ENCODE peak calls at places on chromosomes 5 and 9, in ten cellular contexts. One of them, this sample, is unnamed.

GRCh38 chr5:172906888-172907287 is 52.3 kb upstream of the RPL26L1 start:
- DNase-seq in progenitor cell of endocrine pancreas: no peak
- DNase-seq in left ventricle myocardium inferior: no peak
- DNase-seq in GM13977: no peak
- DNase-seq in brain microvascular endothelial cell: no peak
- DNase-seq in mucosa of descending colon: no peak
- DNase-seq in BE2C: no peak
- DNase-seq in cardiac muscle cell: peak; percentile 17
- DNase-seq in OCI-LY7: no peak
- DNase-seq in AG04450: no peak
- DNase-seq in this sample: no peak

GRCh38 chr5:66356011-66356565 is 212.0 kb downstream of the SREK1 start:
- DNase-seq in progenitor cell of endocrine pancreas: no peak
- DNase-seq in left ventricle myocardium inferior: no peak
- DNase-seq in GM13977: no peak
- DNase-seq in brain microvascular endothelial cell: no peak
- DNase-seq in mucosa of descending colon: no peak
- DNase-seq in BE2C: no peak
- DNase-seq in cardiac muscle cell: no peak
- DNase-seq in OCI-LY7: no peak
- DNase-seq in AG04450: no peak
- DNase-seq in this sample: no peak

GRCh38 chr5:138752951-138753793 is at the start of gene CTNNA1:
- DNase-seq in progenitor cell of endocrine pancreas: peak; percentile 75
- DNase-seq in left ventricle myocardium inferior: peak; percentile 85
- DNase-seq in GM13977: peak; percentile 94
- DNase-seq in brain microvascular endothelial cell: peak; percentile 35
- DNase-seq in mucosa of descending colon: peak; percentile 89
- DNase-seq in BE2C: peak; percentile 75
- DNase-seq in cardiac muscle cell: peak; percentile 81
- DNase-seq in OCI-LY7: peak; percentile 70
- DNase-seq in AG04450: no peak
- DNase-seq in this sample: peak; percentile 90

GRCh38 chr5:169004551-169004950 is 296.4 kb downstream of the SLIT3 start:
- DNase-seq in progenitor cell of endocrine pancreas: no peak
- DNase-seq in left ventricle myocardium inferior: no peak
- DNase-seq in GM13977: no peak
- DNase-seq in brain microvascular endothelial cell: no peak
- DNase-seq in mucosa of descending colon: no peak
- DNase-seq in BE2C: peak; percentile 32
- DNase-seq in cardiac muscle cell: no peak
- DNase-seq in OCI-LY7: no peak
- DNase-seq in AG04450: no peak
- DNase-seq in this sample: no peak

GRCh38 chr5:58773744-58774441 is 191.0 kb downstream of the RAB3C start:
- DNase-seq in progenitor cell of endocrine pancreas: no peak
- DNase-seq in left ventricle myocardium inferior: peak; percentile 41
- DNase-seq in GM13977: no peak
- DNase-seq in brain microvascular endothelial cell: no peak
- DNase-seq in mucosa of descending colon: no peak
- DNase-seq in BE2C: peak; percentile 68
- DNase-seq in cardiac muscle cell: no peak
- DNase-seq in OCI-LY7: no peak
- DNase-seq in AG04450: no peak
- DNase-seq in this sample: no peak

GRCh38 chr5:61919920-61920319 is 386.1 kb upstream of the KIF2A start:
- DNase-seq in progenitor cell of endocrine pancreas: no peak
- DNase-seq in left ventricle myocardium inferior: no peak
- DNase-seq in GM13977: no peak
- DNase-seq in brain microvascular endothelial cell: no peak
- DNase-seq in mucosa of descending colon: no peak
- DNase-seq in BE2C: no peak
- DNase-seq in cardiac muscle cell: no peak
- DNase-seq in OCI-LY7: no peak
- DNase-seq in AG04450: no peak
- DNase-seq in this sample: no peak

GRCh38 chr9:127347831-127348699 is 48.9 kb upstream of the SLC2A8 start:
- DNase-seq in progenitor cell of endocrine pancreas: no peak
- DNase-seq in left ventricle myocardium inferior: no peak
- DNase-seq in GM13977: peak; percentile 20
- DNase-seq in brain microvascular endothelial cell: peak; percentile 55
- DNase-seq in mucosa of descending colon: no peak
- DNase-seq in BE2C: peak; percentile 43
- DNase-seq in cardiac muscle cell: no peak
- DNase-seq in OCI-LY7: peak; percentile 28
- DNase-seq in AG04450: no peak
- DNase-seq in this sample: no peak

GRCh38 chr5:76363385-76364261 is 39.5 kb upstream of the IQGAP2 start:
- DNase-seq in progenitor cell of endocrine pancreas: no peak
- DNase-seq in left ventricle myocardium inferior: no peak
- DNase-seq in GM13977: no peak
- DNase-seq in brain microvascular endothelial cell: no peak
- DNase-seq in mucosa of descending colon: peak; percentile 73
- DNase-seq in BE2C: peak; percentile 38
- DNase-seq in cardiac muscle cell: peak; percentile 60
- DNase-seq in OCI-LY7: peak; percentile 50
- DNase-seq in AG04450: no peak
- DNase-seq in this sample: no peak

GRCh38 chr5:38648703-38649291 is 92.4 kb upstream of the LIFR start:
- DNase-seq in progenitor cell of endocrine pancreas: no peak
- DNase-seq in left ventricle myocardium inferior: no peak
- DNase-seq in GM13977: no peak
- DNase-seq in brain microvascular endothelial cell: no peak
- DNase-seq in mucosa of descending colon: no peak
- DNase-seq in BE2C: no peak
- DNase-seq in cardiac muscle cell: no peak
- DNase-seq in OCI-LY7: no peak
- DNase-seq in AG04450: no peak
- DNase-seq in this sample: no peak

GRCh38 chr5:142871880-142872200 is 101.7 kb downstream of the ARHGAP26 start:
- DNase-seq in progenitor cell of endocrine pancreas: no peak
- DNase-seq in left ventricle myocardium inferior: peak; percentile 42
- DNase-seq in GM13977: no peak
- DNase-seq in brain microvascular endothelial cell: peak; percentile 33
- DNase-seq in mucosa of descending colon: no peak
- DNase-seq in BE2C: peak; percentile 70
- DNase-seq in cardiac muscle cell: no peak
- DNase-seq in OCI-LY7: no peak
- DNase-seq in AG04450: no peak
- DNase-seq in this sample: no peak

GRCh38 chr9:78533500-78533899 is 236.6 kb downstream of the PSAT1 start:
- DNase-seq in progenitor cell of endocrine pancreas: no peak
- DNase-seq in left ventricle myocardium inferior: no peak
- DNase-seq in GM13977: no peak
- DNase-seq in brain microvascular endothelial cell: no peak
- DNase-seq in mucosa of descending colon: no peak
- DNase-seq in BE2C: no peak
- DNase-seq in cardiac muscle cell: no peak
- DNase-seq in OCI-LY7: no peak
- DNase-seq in AG04450: no peak
- DNase-seq in this sample: no peak

GRCh38 chr9:131279196-131279926 is 3.1 kb upstream of the FAM78A start:
- DNase-seq in progenitor cell of endocrine pancreas: no peak
- DNase-seq in left ventricle myocardium inferior: peak; percentile 61
- DNase-seq in GM13977: no peak
- DNase-seq in brain microvascular endothelial cell: no peak
- DNase-seq in mucosa of descending colon: peak; percentile 47
- DNase-seq in BE2C: no peak
- DNase-seq in cardiac muscle cell: peak; percentile 51
- DNase-seq in OCI-LY7: no peak
- DNase-seq in AG04450: no peak
- DNase-seq in this sample: no peak

GRCh38 chr5:123089971-123090640 is 1.1 kb downstream of the PRDM6 start:
- DNase-seq in progenitor cell of endocrine pancreas: no peak
- DNase-seq in left ventricle myocardium inferior: peak; percentile 20
- DNase-seq in GM13977: peak; percentile 61
- DNase-seq in brain microvascular endothelial cell: no peak
- DNase-seq in mucosa of descending colon: no peak
- DNase-seq in BE2C: peak; percentile 11
- DNase-seq in cardiac muscle cell: peak; percentile 64
- DNase-seq in OCI-LY7: no peak
- DNase-seq in AG04450: no peak
- DNase-seq in this sample: no peak

DNA sequence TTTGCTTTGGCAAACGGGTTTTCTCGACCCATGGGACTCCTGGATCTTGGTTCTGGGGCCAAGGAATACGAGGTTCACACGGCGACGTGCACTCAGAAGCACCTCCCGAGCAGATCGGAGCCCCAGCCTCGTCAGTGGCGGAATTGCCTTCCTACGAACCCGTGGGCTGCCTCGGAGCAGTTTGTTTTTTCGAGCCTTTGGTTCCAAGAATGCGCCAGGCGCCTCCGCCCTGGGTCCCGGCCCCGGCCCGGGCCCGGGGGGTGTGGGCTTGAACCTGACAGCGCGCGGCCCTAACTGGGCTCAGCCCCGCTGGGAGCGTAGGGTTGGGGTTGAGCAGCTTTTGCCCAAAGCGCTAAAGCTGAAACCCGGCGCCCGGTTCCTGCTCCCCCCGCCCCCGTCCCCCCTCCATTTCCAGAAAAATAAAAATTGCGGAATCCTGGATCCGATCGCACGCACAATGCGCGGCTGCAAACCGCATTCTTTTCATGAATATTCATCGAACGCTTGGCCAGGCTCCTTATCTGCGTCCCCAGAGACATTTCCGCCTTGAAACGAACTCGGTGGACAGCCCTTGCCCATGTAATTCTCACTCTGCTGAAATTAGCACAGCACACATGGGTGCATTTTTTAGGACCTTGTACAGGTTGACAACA is 1.0 kb downstream of the BASP1 start:
- DNase-seq in progenitor cell of endocrine pancreas: peak; percentile 15
- DNase-seq in left ventricle myocardium inferior: peak; percentile 23
- DNase-seq in GM13977: peak; percentile 40
- DNase-seq in brain microvascular endothelial cell: peak; percentile 76
- DNase-seq in mucosa of descending colon: peak; percentile 52
- DNase-seq in BE2C: peak; percentile 52
- DNase-seq in cardiac muscle cell: peak; percentile 67
- DNase-seq in OCI-LY7: peak; percentile 58
- DNase-seq in AG04450: no peak
- DNase-seq in this sample: no peak
- TF ChIP-seq CTCF in progenitor cell of endocrine pancreas: no peak
- TF ChIP-seq CTCF in left ventricle myocardium inferior: no peak
- TF ChIP-seq CTCF in GM13977: no peak
- TF ChIP-seq CTCF in brain microvascular endothelial cell: no peak
- TF ChIP-seq CTCF in mucosa of descending colon: no peak
- TF ChIP-seq CTCF in BE2C: no peak
- TF ChIP-seq CTCF in cardiac muscle cell: no peak
- TF ChIP-seq CTCF in OCI-LY7: no peak
- TF ChIP-seq CTCF in AG04450: no peak
- TF ChIP-seq CTCF in this sample: no peak

DNA sequence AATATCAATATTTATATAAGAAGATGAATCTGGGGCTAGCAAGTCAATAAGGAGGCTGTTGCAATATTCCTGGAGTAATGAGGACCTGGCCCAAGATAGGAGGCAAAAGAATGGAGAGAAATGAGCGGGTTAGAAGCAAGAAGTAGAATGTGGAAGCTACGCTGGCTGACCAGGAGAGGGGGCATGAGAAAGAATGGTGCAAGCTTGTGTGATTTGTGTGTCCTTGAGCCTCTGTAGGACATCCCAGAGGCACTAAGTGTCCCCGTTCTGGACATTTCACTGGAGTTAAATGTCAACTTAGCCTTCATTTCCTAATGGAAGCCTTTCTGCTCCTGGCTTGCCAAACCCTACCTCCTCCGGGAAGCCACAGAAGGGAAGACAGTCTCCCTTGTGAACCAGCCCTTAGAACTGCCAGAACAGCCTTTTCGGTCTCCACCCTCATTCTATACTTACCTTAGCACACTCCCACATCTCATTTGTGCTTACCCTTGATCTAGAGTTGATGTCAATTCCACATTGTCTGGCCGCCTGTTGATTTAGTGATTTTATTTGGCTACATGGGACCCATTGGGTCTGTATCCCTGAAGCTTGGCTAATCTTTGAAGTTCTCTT is 6.7 kb upstream of the PDE6A start:
- DNase-seq in progenitor cell of endocrine pancreas: no peak
- DNase-seq in left ventricle myocardium inferior: no peak
- DNase-seq in GM13977: no peak
- DNase-seq in brain microvascular endothelial cell: no peak
- DNase-seq in mucosa of descending colon: no peak
- DNase-seq in BE2C: no peak
- DNase-seq in cardiac muscle cell: no peak
- DNase-seq in OCI-LY7: no peak
- DNase-seq in AG04450: no peak
- DNase-seq in this sample: no peak
- TF ChIP-seq CTCF in progenitor cell of endocrine pancreas: peak; percentile 16
- TF ChIP-seq CTCF in left ventricle myocardium inferior: no peak
- TF ChIP-seq CTCF in GM13977: no peak
- TF ChIP-seq CTCF in brain microvascular endothelial cell: peak; percentile 36
- TF ChIP-seq CTCF in mucosa of descending colon: no peak
- TF ChIP-seq CTCF in BE2C: peak; percentile 18
- TF ChIP-seq CTCF in cardiac muscle cell: no peak
- TF ChIP-seq CTCF in OCI-LY7: peak; percentile 30
- TF ChIP-seq CTCF in AG04450: no peak
- TF ChIP-seq CTCF in this sample: no peak

GRCh38 chr9:97484134-97484533 is 17.3 kb upstream of the TMOD1 start:
- DNase-seq in progenitor cell of endocrine pancreas: no peak
- DNase-seq in left ventricle myocardium inferior: no peak
- DNase-seq in GM13977: no peak
- DNase-seq in brain microvascular endothelial cell: no peak
- DNase-seq in mucosa of descending colon: no peak
- DNase-seq in BE2C: no peak
- DNase-seq in cardiac muscle cell: no peak
- DNase-seq in OCI-LY7: no peak
- DNase-seq in AG04450: no peak
- DNase-seq in this sample: no peak

GRCh38 chr9:97487880-97488279 is 13.6 kb upstream of the TMOD1 start:
- DNase-seq in progenitor cell of endocrine pancreas: no peak
- DNase-seq in left ventricle myocardium inferior: no peak
- DNase-seq in GM13977: no peak
- DNase-seq in brain microvascular endothelial cell: no peak
- DNase-seq in mucosa of descending colon: no peak
- DNase-seq in BE2C: no peak
- DNase-seq in cardiac muscle cell: no peak
- DNase-seq in OCI-LY7: no peak
- DNase-seq in AG04450: no peak
- DNase-seq in this sample: no peak

GRCh38 chr9:97491216-97491999 is 10.1 kb upstream of the TMOD1 start:
- DNase-seq in progenitor cell of endocrine pancreas: no peak
- DNase-seq in left ventricle myocardium inferior: no peak
- DNase-seq in GM13977: no peak
- DNase-seq in brain microvascular endothelial cell: no peak
- DNase-seq in mucosa of descending colon: no peak
- DNase-seq in BE2C: no peak
- DNase-seq in cardiac muscle cell: no peak
- DNase-seq in OCI-LY7: no peak
- DNase-seq in AG04450: no peak
- DNase-seq in this sample: no peak

GRCh38 chr9:97487107-97487506 is 14.4 kb upstream of the TMOD1 start:
- DNase-seq in progenitor cell of endocrine pancreas: no peak
- DNase-seq in left ventricle myocardium inferior: no peak
- DNase-seq in GM13977: no peak
- DNase-seq in brain microvascular endothelial cell: no peak
- DNase-seq in mucosa of descending colon: no peak
- DNase-seq in BE2C: no peak
- DNase-seq in cardiac muscle cell: no peak
- DNase-seq in OCI-LY7: no peak
- DNase-seq in AG04450: no peak
- DNase-seq in this sample: no peak
- TF ChIP-seq CTCF in progenitor cell of endocrine pancreas: peak; percentile 41
- TF ChIP-seq CTCF in left ventricle myocardium inferior: peak; percentile 48
- TF ChIP-seq CTCF in GM13977: peak; percentile 12
- TF ChIP-seq CTCF in brain microvascular endothelial cell: peak; percentile 67
- TF ChIP-seq CTCF in mucosa of descending colon: no peak
- TF ChIP-seq CTCF in BE2C: peak; percentile 74
- TF ChIP-seq CTCF in cardiac muscle cell: peak; percentile 30
- TF ChIP-seq CTCF in OCI-LY7: peak; percentile 58
- TF ChIP-seq CTCF in AG04450: peak; percentile 52
- TF ChIP-seq CTCF in this sample: peak; percentile 26

GRCh38 chr5:36602711-36603321 is 3.6 kb upstream of the SLC1A3 start:
- DNase-seq in progenitor cell of endocrine pancreas: no peak
- DNase-seq in left ventricle myocardium inferior: peak; percentile 38
- DNase-seq in GM13977: peak; percentile 31
- DNase-seq in brain microvascular endothelial cell: no peak
- DNase-seq in mucosa of descending colon: no peak
- DNase-seq in BE2C: no peak
- DNase-seq in cardiac muscle cell: peak; percentile 43
- DNase-seq in OCI-LY7: no peak
- DNase-seq in AG04450: no peak
- DNase-seq in this sample: no peak
- TF ChIP-seq CTCF in progenitor cell of endocrine pancreas: peak; percentile 29
- TF ChIP-seq CTCF in left ventricle myocardium inferior: no peak
- TF ChIP-seq CTCF in GM13977: peak; percentile 48
- TF ChIP-seq CTCF in brain microvascular endothelial cell: peak; percentile 27
- TF ChIP-seq CTCF in mucosa of descending colon: no peak
- TF ChIP-seq CTCF in BE2C: peak; percentile 18
- TF ChIP-seq CTCF in cardiac muscle cell: no peak
- TF ChIP-seq CTCF in OCI-LY7: peak; percentile 16
- TF ChIP-seq CTCF in AG04450: no peak
- TF ChIP-seq CTCF in this sample: no peak

This sample was measured in osteocyte.